ENCODE peak calls at places on chromosomes 6 and 20, in four cellular contexts. H is D341Med, N is endothelial cell, Y is head of caudate nucleus. T is an unnamed sample.

GRCh38 chr6:127366281-127367022 is 23.0 kb upstream of the ECHDC1 start:
- DNase-seq in H (no peak), N (no peak), Y (no peak), T (no peak)

GRCh38 chr6:49070411-49070810 is 392.6 kb downstream of the MMUT start:
- DNase-seq in H (no peak), N (no peak), Y (no peak), T (no peak)

GRCh38 chr6:67883500-67884366 is 751.3 kb upstream of the ADGRB3 start:
- DNase-seq in H (no peak), N (no peak), Y (no peak), T (no peak)

GRCh38 chr6:153130515-153131036 is 506 bp downstream of the RGS17 start:
- DNase-seq in H (peak), N (peak), Y (peak), T (peak)

GRCh38 chr20:10648651-10649050 is 25.1 kb downstream of the JAG1 start:
- DNase-seq in H (no peak), N (no peak), Y (no peak), T (no peak)

GRCh38 chr6:36735110-36735971 is 37.7 kb downstream of the RAB44 start:
- DNase-seq in H (no peak), N (no peak), Y (peak), T (no peak)

GRCh38 chr6:170149681-170150589 is 140.9 kb downstream of the DLL1 start:
- DNase-seq in H (no peak), N (no peak), Y (no peak), T (no peak)

GRCh38 chr6:78302411-78302810 is 564.9 kb upstream of the IRAK1BP1 start:
- DNase-seq in H (no peak), N (no peak), Y (no peak), T (no peak)

GRCh38 chr20:55935448-55936221 is 69.7 kb downstream of the CBLN4 start:
- DNase-seq in H (no peak), N (no peak), Y (no peak), T (no peak)

GRCh38 chr6:83707829-83708545 is 914 bp downstream of the SNAP91 start:
- DNase-seq in H (peak), N (peak), Y (peak), T (peak)

GRCh38 chr6:5785235-5785634 is 221.5 kb downstream of the NRN1 start:
- DNase-seq in H (peak), N (no peak), Y (no peak), T (peak)

GRCh38 chr6:134938896-134939295 is 11.0 kb downstream of the ALDH8A1 start:
- DNase-seq in H (no peak), N (no peak), Y (no peak), T (no peak)

GRCh38 chr6:22146581-22147468 is 150.0 kb downstream of the PRL start:
- DNase-seq in H (peak), N (peak), Y (peak), T (peak)

GRCh38 chr20:52794853-52795252 is 177.3 kb upstream of the TSHZ2 start:
- DNase-seq in H (no peak), N (no peak), Y (no peak), T (no peak)

GRCh38 chr6:87791029-87791428 is 89.0 kb upstream of the AKIRIN2 start:
- DNase-seq in H (no peak), N (no peak), Y (no peak), T (no peak)

GRCh38 chr6:57063847-57064246 is 17.4 kb downstream of the KIAA1586 start:
- DNase-seq in H (no peak), N (no peak), Y (no peak), T (no peak)

GRCh38 chr20:5596401-5597193 is 153.6 kb upstream of the SHLD1 start:
- DNase-seq in H (no peak), N (no peak), Y (no peak), T (no peak)

GRCh38 chr6:128507337-128508310 is 12.8 kb downstream of the PTPRK start:
- DNase-seq in H (no peak), N (no peak), Y (no peak), T (no peak)

GRCh38 chr20:34639755-34640222 is 37.1 kb downstream of the PIGU start:
- DNase-seq in H (peak), N (no peak), Y (peak), T (peak)

GRCh38 chr20:54176610-54177009 is 2.8 kb upstream of the CYP24A1 start:
- DNase-seq in H (no peak), N (no peak), Y (no peak), T (no peak)

GRCh38 chr6:109512271-109512817 is 29.3 kb upstream of the ZBTB24 start:
- DNase-seq in H (no peak), N (no peak), Y (no peak), T (no peak)

GRCh38 chr6:159041181-159041580 is 3.6 kb downstream of the TAGAP start:
- DNase-seq in H (no peak), N (no peak), Y (no peak), T (no peak)

GRCh38 chr6:157323924-157324276 is 581 bp upstream of the TMEM242 start:
- DNase-seq in H (peak), N (peak), Y (peak), T (peak)

GRCh38 chr6:12653396-12653910 is 63.1 kb upstream of the PHACTR1 start:
- DNase-seq in H (no peak), N (no peak), Y (no peak), T (no peak)

GRCh38 chr6:33967966-33968724 is 164.3 kb upstream of the MLN start:
- DNase-seq in H (peak), N (no peak), Y (no peak), T (no peak)

GRCh38 chr20:20010639-20011500 is 6.3 kb upstream of the NAA20 start:
- DNase-seq in H (no peak), N (no peak), Y (peak), T (no peak)

GRCh38 chr6:493840-494239 is 102.3 kb downstream of the IRF4 start:
- DNase-seq in H (no peak), N (no peak), Y (no peak), T (peak)

T was measured in SK-N-DZ.